ENCODE peak calls at places on chromosomes 16 and 17, in four cellular contexts. U, N, E and C are unnamed samples.

GRCh38 chr16:27781981-27782880 is 232.3 kb downstream of the KATNIP start:
- DNase-seq in N (no peak), E (no peak), U (no peak), C (peak; percentile 46)

GRCh38 chr16:16082255-16082654 is 132.8 kb downstream of the ABCC1 start:
- DNase-seq in N (no peak), E (no peak), U (no peak), C (no peak)

GRCh38 chr16:4536391-4537106 is 2.0 kb downstream of the CDIP1 start:
- DNase-seq in U (no peak), E (no peak), N (no peak), C (no peak)

GRCh38 chr17:50134206-50135110 is 4.5 kb upstream of the SAMD14 start:
- DNase-seq in E (no peak), N (no peak), U (peak; percentile 52), C (no peak)

GRCh38 chr17:57396515-57396921 is 140.2 kb downstream of the MSI2 start:
- DNase-seq in N (no peak), E (no peak), U (no peak), C (no peak)

GRCh38 chr17:74008196-74008595 is 195.3 kb upstream of the RPL38 start:
- DNase-seq in N (no peak), U (no peak), E (no peak), C (no peak)

GRCh38 chr17:30981531-30982519 is 11.0 kb downstream of the RNF135 start:
- DNase-seq in N (no peak), U (no peak), E (no peak), C (no peak)

GRCh38 chr17:29243792-29244191 is 2.9 kb upstream of the CRYBA1 start:
- DNase-seq in N (peak; percentile 44), E (no peak), U (no peak), C (no peak)

GRCh38 chr17:48068491-48068961 is 20.4 kb downstream of the NFE2L1 start:
- DNase-seq in E (no peak), N (peak; percentile 65), U (no peak), C (peak; percentile 30)

GRCh38 chr16:47037396-47037745 is 63.9 kb upstream of the DNAJA2 start:
- DNase-seq in N (no peak), E (peak; percentile 20), U (no peak), C (no peak)

GRCh38 chr17:8959312-8959918 is 6.1 kb downstream of the PIK3R5 start:
- DNase-seq in U (no peak), E (no peak), N (no peak), C (no peak)
- TF ChIP-seq CTCF in U (no peak), E (no peak), N (no peak), C (no peak)

GRCh38 chr16:19269098-19269497 is 16.4 kb upstream of the CLEC19A start:
- DNase-seq in U (no peak), E (no peak), N (no peak), C (no peak)
- H3K4me1 ChIP-seq in U (no peaks in the 10 kb centered on the region), E (no peaks in the 10 kb centered on the region), N (no peaks in the 10 kb centered on the region), C (no peaks in the 10 kb centered on the region)

GRCh38 chr17:63696381-63696961 is 3.5 kb downstream of the LIMD2 start:
- DNase-seq in E (no peak), N (no peak), U (no peak), C (peak; percentile 88)
- TF ChIP-seq CTCF in E (peak; percentile 41), N (peak; percentile 39), U (no peak), C (peak; percentile 67)

GRCh38 chr17:44795928-44796327 is 34.2 kb downstream of the GJC1 start:
- DNase-seq in N (no peak), U (no peak), E (no peak), C (no peak)

GRCh38 chr17:44794699-44795413 is 35.2 kb downstream of the GJC1 start:
- DNase-seq in N (peak; percentile 99), E (peak; percentile 55), U (no peak), C (peak; percentile 19)

GRCh38 chr17:44793885-44794698 is 35.3 kb downstream of the ADAM11 start:
- DNase-seq in U (no peak), N (no peak), E (no peak), C (peak; percentile 28)

GRCh38 chr17:44795421-44795820 is 34.7 kb downstream of the GJC1 start:
- DNase-seq in N (no peak), E (no peak), U (no peak), C (no peak)

DNA sequence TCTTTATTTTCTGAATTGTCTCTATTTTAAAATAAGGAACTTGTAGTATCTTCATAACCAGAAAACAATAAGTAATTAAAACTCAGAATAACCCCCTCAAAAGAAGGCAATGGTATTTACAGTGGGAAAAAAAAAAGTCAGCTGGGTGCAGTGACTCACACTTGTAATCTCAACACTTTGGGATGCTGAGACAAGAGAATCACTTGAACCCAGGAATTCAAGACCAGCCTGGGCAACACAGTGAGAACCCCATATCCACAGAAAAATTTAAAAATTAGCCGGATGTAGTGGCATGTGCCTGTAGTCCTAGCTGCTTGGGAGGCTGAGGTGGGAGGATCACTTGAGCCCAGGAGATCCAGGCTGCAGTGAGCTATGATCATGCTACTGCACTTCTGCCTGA is 33.5 kb downstream of the ADAM11 start:
- DNase-seq in N (peak; percentile 73), U (no peak), E (no peak), C (no peak)
- H3K4me1 ChIP-seq in N (peaks cover 23% of the 10 kb centered on the region), U (no peaks in the 10 kb centered on the region), E (peaks cover 48% of the 10 kb centered on the region), C (peaks cover 9% of the 10 kb centered on the region)

DNA sequence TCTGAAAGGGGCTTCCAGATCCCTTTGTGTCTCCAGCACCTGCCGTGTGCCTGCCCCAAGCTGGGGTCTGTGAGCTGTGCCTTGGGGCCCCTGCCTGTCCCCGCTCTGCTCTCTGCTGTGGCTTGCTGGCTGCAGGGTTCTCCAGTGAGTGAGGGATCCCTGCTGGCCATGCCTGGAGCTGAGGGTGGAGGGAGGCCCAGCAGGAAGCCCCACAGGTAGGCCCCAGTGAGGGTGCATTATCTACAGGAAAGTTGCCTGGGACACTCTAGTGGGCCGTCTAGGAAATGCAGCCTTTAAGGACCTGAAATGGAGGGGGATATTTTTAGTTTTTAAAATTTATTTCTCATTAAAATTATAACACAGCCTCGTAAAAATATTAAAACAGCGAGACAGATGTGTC is 50.9 kb downstream of the JPH3 start:
- DNase-seq in E (no peak), U (no peak), N (peak; percentile 2), C (no peak)
- TF ChIP-seq CTCF in E (peak; percentile 10), U (no peak), N (peak; percentile 37), C (no peak)

DNA sequence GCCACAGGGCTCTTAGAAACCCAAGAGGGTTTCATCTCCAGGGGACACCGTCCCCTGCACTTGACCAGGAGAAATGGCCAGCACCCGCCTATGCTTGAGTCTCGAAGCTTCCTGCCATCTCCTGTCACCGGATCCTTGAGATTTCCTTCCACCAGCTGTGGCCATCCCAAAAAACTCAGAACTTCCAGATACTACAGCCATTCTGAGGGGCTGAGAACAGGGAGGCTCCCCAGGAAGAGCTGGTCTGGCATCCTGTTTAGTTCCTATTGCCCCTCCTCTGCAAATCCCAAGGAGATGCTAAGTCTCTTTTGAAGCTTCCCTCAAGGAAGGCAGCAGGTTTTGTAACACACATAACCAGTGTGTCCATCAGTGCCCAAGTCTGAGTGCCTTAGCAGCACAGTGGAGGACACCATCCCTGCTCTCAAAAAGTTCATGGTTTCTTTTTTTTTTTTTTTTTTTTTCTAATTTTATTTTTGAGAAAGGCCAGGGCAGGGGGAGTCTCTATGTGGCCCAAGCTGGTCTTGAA is 2.0 kb downstream of the UBALD2 start:
- DNase-seq in U (no peak), N (no peak), E (no peak), C (no peak)
- H3K4me1 ChIP-seq in U (peaks cover 11% of the 10 kb centered on the region), N (peaks cover 10% of the 10 kb centered on the region), E (peaks cover 81% of the 10 kb centered on the region), C (peaks cover 85% of the 10 kb centered on the region)

GRCh38 chr16:63719926-63720325 is 1401.9 kb downstream of the CDH11 start:
- DNase-seq in U (no peak), N (no peak), E (no peak), C (no peak)

GRCh38 chr16:63714876-63715275 is 1407.0 kb downstream of the CDH11 start:
- DNase-seq in E (no peak), U (no peak), N (no peak), C (no peak)

GRCh38 chr16:63720848-63721247 is 1401.0 kb downstream of the CDH11 start:
- DNase-seq in N (no peak), E (no peak), U (no peak), C (no peak)
- TF ChIP-seq CTCF in N (no peak), E (no peak), U (no peak), C (no peak)